ENCODE peak calls at places on chromosomes 4 and X, in eight cellular contexts. W, V, T, P, B, H, L and Q are unnamed samples.

GRCh38 chrX:43718956-43719355 is 62.9 kb downstream of the MAOA start:
- DNase-seq in V (no peak), B (no peak), H (peak; percentile 21), T (no peak), P (peak; percentile 68), L (no peak), W (no peak), Q (no peak)

GRCh38 chr4:137083571-137083970 is 448.7 kb downstream of the PCDH18 start:
- DNase-seq in B (no peak), W (no peak), L (no peak), H (no peak), V (no peak), P (no peak), T (no peak), Q (no peak)

GRCh38 chr4:56681849-56682175 is 716 bp upstream of the HOPX start:
- DNase-seq in L (no peak), P (no peak), W (no peak), B (no peak), T (peak; percentile 78), H (no peak), V (no peak), Q (no peak)

GRCh38 chrX:3076416-3076991 is 35.2 kb downstream of the ARSF start:
- DNase-seq in P (no peak), L (no peak), B (no peak), V (no peak), T (peak; percentile 37), H (no peak), W (no peak), Q (no peak)

GRCh38 chr4:12016729-12017128 is 588.0 kb upstream of the HS3ST1 start:
- DNase-seq in L (no peak), W (no peak), T (no peak), V (no peak), P (no peak), B (no peak), H (no peak), Q (no peak)

GRCh38 chr4:121462660-121463261 is 81.9 kb upstream of the QRFPR start:
- DNase-seq in L (peak; percentile 7), W (peak; percentile 15), T (peak; percentile 95), V (peak; percentile 22), H (peak; percentile 67), B (no peak), P (peak; percentile 78), Q (peak; percentile 85)

GRCh38 chr4:75248770-75249467 is 265.3 kb downstream of the RCHY1 start:
- DNase-seq in L (no peak), V (peak; percentile 29), B (no peak), P (peak; percentile 64), H (peak; percentile 6), T (peak; percentile 10), W (no peak), Q (peak; percentile 25)

GRCh38 chrX:106728337-106728736 is 1.8 kb downstream of the RNF128 start:
- DNase-seq in T (no peak), P (no peak), B (no peak), V (no peak), H (peak; percentile 1), W (no peak), L (no peak), Q (no peak)

GRCh38 chr4:165662341-165662740 is 210.7 kb upstream of the TLL1 start:
- DNase-seq in P (no peak), L (no peak), W (no peak), H (no peak), V (no peak), T (no peak), B (no peak), Q (no peak)

GRCh38 chr4:187929024-187929423 is 66.5 kb upstream of the ZFP42 start:
- DNase-seq in B (no peak), T (peak; percentile 71), W (no peak), P (no peak), L (no peak), V (no peak), H (no peak), Q (peak; percentile 27)

GRCh38 chrX:78092296-78092695 is 11.8 kb upstream of the PGK1 start:
- DNase-seq in W (no peak), B (no peak), T (peak; percentile 79), L (no peak), H (no peak), P (peak; percentile 82), V (peak; percentile 16), Q (peak; percentile 57)

GRCh38 chr4:86594559-86595425 is 677 bp downstream of the PTPN13 start:
- DNase-seq in L (no peak), T (peak; percentile 78), P (peak; percentile 67), V (peak; percentile 46), B (no peak), W (peak; percentile 37), H (peak; percentile 65), Q (peak; percentile 71)